ENCODE peak calls at places on chromosomes 2 and 18, in nine cellular contexts. T is foreskin fibroblast, J is Peyer's patch, W is thoracic aorta, D is body of pancreas, A is GM12865, L is fibroblast of mammary gland, C is mammary epithelial cell, S is gastrocnemius medialis. G is an unnamed sample.

GRCh38 chr2:235621736-235622135 is 127.9 kb downstream of the AGAP1 start:
- DNase-seq in A (no peak), S (no peak), W (no peak), D (no peak), J (no peak), T (no peak), L (no peak), C (no peak), G (no peak)

GRCh38 chr2:99085400-99085799 is 56.1 kb upstream of the C2orf15 start:
- DNase-seq in J (no peak), L (peak), S (no peak), A (peak), W (no peak), T (no peak), D (no peak), C (peak), G (no peak)

GRCh38 chr2:128615571-128615970 is 296.9 kb upstream of the HS6ST1 start:
- DNase-seq in D (no peak), T (no peak), W (no peak), A (no peak), L (no peak), C (no peak), J (no peak), S (no peak), G (no peak)

GRCh38 chr2:43312751-43313641 is 86.6 kb upstream of the ZFP36L2 start:
- DNase-seq in S (no peak), C (no peak), J (no peak), A (no peak), W (no peak), L (peak), T (peak), D (peak), G (peak)

GRCh38 chr2:218877891-218878290 is 2.8 kb upstream of the WNT10A start:
- DNase-seq in J (no peak), C (no peak), S (no peak), A (no peak), T (no peak), D (no peak), L (no peak), W (no peak), G (no peak)

GRCh38 chr18:55878224-55878623 is 290.2 kb upstream of the TCF4 start:
- DNase-seq in L (peak), D (no peak), J (no peak), C (peak), A (no peak), S (no peak), W (no peak), T (no peak), G (no peak)

GRCh38 chr2:239006886-239007285 is 159.0 kb downstream of the TWIST2 start:
- DNase-seq in T (peak), W (no peak), S (no peak), C (peak), L (peak), A (no peak), J (peak), D (no peak), G (no peak)

GRCh38 chr2:207331674-207332073 is 165.9 kb upstream of the KLF7 start:
- DNase-seq in D (no peak), S (no peak), J (no peak), C (no peak), A (no peak), L (no peak), W (no peak), T (no peak), G (no peak)

GRCh38 chr2:224405412-224405811 is 3.5 kb upstream of the FAM124B start:
- DNase-seq in T (no peak), D (no peak), A (peak), S (no peak), C (no peak), L (no peak), J (no peak), W (no peak), G (no peak)

GRCh38 chr2:218671077-218671653 is 637 bp downstream of the RNF25 start:
- DNase-seq in L (peak), A (no peak), D (no peak), S (no peak), T (no peak), W (no peak), C (peak), J (no peak), G (no peak)

GRCh38 chr18:13265901-13266207 is 47.3 kb downstream of the LDLRAD4 start:
- DNase-seq in J (no peak), A (no peak), D (no peak), L (no peak), W (no peak), C (no peak), T (no peak), S (no peak), G (no peak)

GRCh38 chr2:226732478-226733188 is 67.0 kb downstream of the IRS1 start:
- DNase-seq in L (no peak), A (no peak), J (no peak), S (no peak), W (no peak), C (no peak), T (no peak), D (no peak), G (no peak)

GRCh38 chr18:24544141-24544498 is 83.7 kb downstream of the HRH4 start:
- DNase-seq in J (no peak), D (no peak), S (no peak), A (peak), C (peak), W (no peak), L (peak), T (no peak), G (no peak)

GRCh38 chr2:173235947-173236803 is 118.5 kb upstream of the CDCA7 start:
- DNase-seq in T (no peak), W (no peak), A (no peak), S (no peak), J (no peak), C (no peak), L (no peak), D (no peak), G (no peak)

GRCh38 chr2:113700186-113700841 is 56.1 kb downstream of the SLC35F5 start:
- DNase-seq in D (no peak), W (no peak), C (no peak), L (no peak), J (peak), S (no peak), T (no peak), A (peak), G (no peak)

GRCh38 chr2:241273552-241273988 is 41.9 kb downstream of the HDLBP start:
- DNase-seq in A (no peak), D (no peak), T (no peak), W (no peak), J (no peak), L (no peak), S (no peak), C (no peak), G (no peak)

GRCh38 chr2:126933707-126934106 is 35.0 kb downstream of the TEX51 start:
- DNase-seq in W (no peak), D (no peak), T (no peak), C (no peak), A (no peak), J (no peak), L (no peak), S (no peak), G (no peak)

GRCh38 chr2:71575966-71576365 is 122.6 kb downstream of the DYSF start:
- DNase-seq in L (no peak), A (no peak), T (no peak), W (no peak), S (no peak), C (no peak), J (no peak), D (no peak), G (no peak)

GRCh38 chr18:48455555-48456478 is 46.6 kb upstream of the ZBTB7C start:
- DNase-seq in S (no peak), J (no peak), C (peak), T (peak), D (no peak), A (no peak), L (peak), W (no peak), G (peak)

GRCh38 chr2:119517433-119517832 is 6.8 kb downstream of the SCTR start:
- DNase-seq in D (peak), T (peak), A (peak), C (peak), W (no peak), J (peak), S (no peak), L (peak), G (no peak)

GRCh38 chr2:216142540-216142939 is 33.4 kb downstream of the XRCC5 start:
- DNase-seq in S (no peak), C (peak), L (peak), J (no peak), A (peak), D (no peak), T (peak), W (no peak), G (peak)

GRCh38 chr2:221617996-221618395 is 45.9 kb upstream of the EPHA4 start:
- DNase-seq in C (no peak), J (no peak), A (no peak), W (no peak), D (no peak), T (no peak), L (no peak), S (no peak), G (no peak)

GRCh38 chr2:118050386-118050785 is 36.5 kb upstream of the CCDC93 start:
- DNase-seq in L (no peak), C (no peak), A (no peak), S (no peak), T (no peak), D (no peak), W (no peak), J (no peak), G (no peak)

GRCh38 chr2:73208258-73208657 is 5.8 kb upstream of the SMYD5 start:
- DNase-seq in L (no peak), D (no peak), A (no peak), T (no peak), W (no peak), J (no peak), S (no peak), C (no peak), G (no peak)

GRCh38 chr2:219167997-219168396 is 1.8 kb downstream of the SLC23A3 start:
- DNase-seq in J (no peak), W (no peak), C (no peak), D (no peak), A (no peak), S (no peak), T (no peak), L (no peak), G (no peak)

GRCh38 chr2:126849054-126849453 is 49.6 kb upstream of the TEX51 start:
- DNase-seq in J (no peak), C (no peak), L (no peak), W (no peak), T (no peak), A (no peak), S (no peak), D (no peak), G (no peak)

GRCh38 chr18:73942081-73942625 is 205.5 kb downstream of the FBXO15 start:
- DNase-seq in A (no peak), S (no peak), T (no peak), C (no peak), D (no peak), L (no peak), J (no peak), W (no peak), G (no peak)

GRCh38 chr2:166647935-166648334 is 153.9 kb upstream of the SCN7A start:
- DNase-seq in S (no peak), D (no peak), W (no peak), L (no peak), J (no peak), C (no peak), A (no peak), T (no peak), G (no peak)

GRCh38 chr2:159573294-159573693 is 43.1 kb downstream of the BAZ2B start:
- DNase-seq in C (no peak), J (no peak), S (no peak), W (no peak), T (no peak), D (no peak), A (no peak), L (no peak), G (no peak)

GRCh38 chr2:181949047-181949446 is 36.6 kb upstream of the PPP1R1C start:
- DNase-seq in S (no peak), L (peak), J (no peak), C (peak), T (peak), A (no peak), W (no peak), D (no peak), G (peak)

GRCh38 chr18:79863946-79864725 is 66.4 kb downstream of the KCNG2 start:
- DNase-seq in L (no peak), J (peak), S (no peak), A (no peak), C (no peak), W (no peak), D (no peak), T (no peak), G (no peak)

GRCh38 chr18:55501594-55502345 is 86.2 kb downstream of the TCF4 start:
- DNase-seq in S (no peak), D (no peak), L (no peak), T (no peak), C (peak), J (no peak), A (no peak), W (no peak), G (no peak)

GRCh38 chr2:16525265-16525887 is 140.3 kb downstream of the CYRIA start:
- DNase-seq in W (no peak), A (peak), L (peak), C (peak), J (no peak), S (no peak), T (no peak), D (no peak), G (no peak)

GRCh38 chr18:11387880-11388279 is 221.5 kb upstream of the SLC35G4 start:
- DNase-seq in T (peak), S (peak), D (peak), A (peak), W (peak), L (peak), C (peak), J (peak), G (no peak)

GRCh38 chr2:121832372-121832771 is 76.9 kb downstream of the TSN start:
- DNase-seq in J (no peak), W (no peak), L (no peak), C (no peak), A (no peak), S (no peak), T (no peak), D (no peak), G (no peak)

GRCh38 chr2:182761903-182762302 is 45.8 kb downstream of the DNAJC10 start:
- DNase-seq in D (no peak), C (no peak), T (peak), S (no peak), L (peak), W (no peak), A (no peak), J (no peak), G (peak)

GRCh38 chr2:141021611-141022010 is 1109.2 kb downstream of the LRP1B start:
- DNase-seq in W (no peak), J (no peak), A (no peak), C (no peak), T (no peak), D (no peak), L (peak), S (no peak), G (no peak)

GRCh38 chr2:126220336-126220735 is 435.6 kb upstream of the GYPC start:
- DNase-seq in W (no peak), S (no peak), C (no peak), J (no peak), D (no peak), T (no peak), A (no peak), L (peak), G (no peak)

GRCh38 chr2:44716131-44716530 is 225.4 kb upstream of the SIX3 start:
- DNase-seq in C (no peak), J (no peak), T (peak), A (no peak), D (no peak), S (no peak), L (peak), W (no peak), G (no peak)

GRCh38 chr2:10007440-10007839 is 35.9 kb upstream of the KLF11 start:
- DNase-seq in L (no peak), S (no peak), T (no peak), D (no peak), J (peak), C (no peak), W (no peak), A (no peak), G (no peak)

GRCh38 chr2:54457326-54458023 is 1.3 kb downstream of the SPTBN1 start:
- DNase-seq in D (no peak), L (peak), A (no peak), C (peak), T (no peak), S (no peak), W (no peak), J (no peak), G (no peak)

GRCh38 chr2:54454548-54454921 is 1.6 kb upstream of the SPTBN1 start:
- DNase-seq in J (no peak), S (no peak), W (no peak), C (no peak), L (no peak), D (no peak), T (no peak), A (no peak), G (no peak)

GRCh38 chr2:54456526-54457325 is 599 bp downstream of the SPTBN1 start:
- DNase-seq in S (no peak), L (peak), T (peak), W (no peak), A (no peak), C (peak), D (peak), J (no peak), G (no peak)

GRCh38 chr2:54454922-54455583 is 1.1 kb upstream of the SPTBN1 start:
- DNase-seq in W (no peak), L (no peak), C (peak), A (no peak), T (no peak), J (no peak), D (peak), S (no peak), G (no peak)

DNA sequence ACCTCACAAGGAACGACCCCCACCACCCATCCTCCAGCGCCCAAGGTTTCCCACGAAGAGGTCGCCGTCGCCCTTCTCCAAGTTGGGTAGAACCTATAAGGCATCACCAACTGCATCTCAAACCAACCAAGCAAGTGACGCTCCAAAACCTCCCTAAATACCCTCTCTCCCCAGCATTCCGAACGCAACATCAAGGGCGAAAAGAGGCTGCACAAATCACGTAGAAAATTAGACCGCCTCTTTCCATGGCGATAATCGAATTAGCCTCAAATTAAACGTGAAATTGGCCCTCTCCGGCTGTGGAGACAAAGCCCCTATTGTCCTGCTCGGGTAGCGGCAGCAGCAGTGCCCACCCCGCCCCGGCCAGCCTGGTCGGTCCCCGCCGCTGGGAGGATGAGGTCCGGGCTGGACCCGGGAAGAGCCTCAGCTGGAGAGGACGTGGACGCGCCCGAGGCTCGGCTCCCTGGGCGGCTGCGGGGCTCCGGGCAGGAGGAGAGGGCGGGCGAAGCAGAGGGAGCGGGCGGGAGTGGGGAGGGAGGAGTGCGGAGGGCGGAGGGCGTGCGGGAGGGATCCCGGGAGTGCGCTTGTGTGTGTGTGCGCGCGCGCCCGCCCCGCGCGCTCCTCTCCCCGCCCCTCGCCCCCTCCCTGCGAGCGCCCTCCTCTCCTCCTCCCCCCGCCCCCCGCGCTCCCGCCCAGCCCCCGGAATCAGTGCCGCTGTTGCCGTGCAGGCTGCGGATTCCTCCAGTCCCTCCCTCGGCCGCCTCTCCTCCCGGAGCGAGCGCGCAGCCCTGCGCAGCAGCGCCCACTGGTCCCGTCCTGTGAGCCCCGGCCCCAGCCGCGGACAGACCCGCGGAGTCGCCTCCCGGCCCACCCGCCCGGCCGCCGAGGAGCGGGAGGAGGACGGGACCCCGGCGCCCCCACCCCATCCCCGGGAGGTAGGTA is at the start of gene SPTBN1:
- DNase-seq in W (peak), A (no peak), T (peak), L (peak), S (peak), D (peak), J (peak), C (peak), G (peak)
- H3K4me3 ChIP-seq in W (peak), A (peak), T (peak), L (peak), S (peak), D (peak), J (peak), C (peak), G (peak)

GRCh38 chr2:230411484-230412368 is 4.3 kb upstream of the SP100 start:
- DNase-seq in L (peak), C (peak), S (no peak), D (peak), W (no peak), J (peak), T (peak), A (peak), G (peak)
- TF ChIP-seq CTCF in L (no peak), C (no peak), S (no peak), D (no peak), W (no peak), J (no peak), T (no peak), A (no peak), G (no peak)

GRCh38 chr18:77073336-77074093 is 59.1 kb downstream of the MBP start:
- DNase-seq in A (no peak), T (no peak), J (no peak), D (no peak), C (no peak), L (no peak), W (no peak), S (no peak), G (no peak)
- H3K4me3 ChIP-seq in A (no peak), T (no peak), J (no peak), D (no peak), C (no peak), L (no peak), W (no peak), S (no peak), G (no peak)

GRCh38 chr2:97748397-97748796 is 35.0 kb downstream of the ZAP70 start:
- DNase-seq in C (no peak), W (no peak), S (no peak), T (no peak), D (no peak), J (peak), A (peak), L (peak), G (no peak)
- TF ChIP-seq CTCF in C (peak), W (no peak), S (no peak), T (no peak), D (no peak), J (peak), A (peak), L (peak), G (peak)

GRCh38 chr2:26043862-26044736 is 10.2 kb downstream of the RAB10 start:
- DNase-seq in S (peak), L (peak), D (peak), A (peak), J (peak), W (no peak), T (peak), C (peak), G (no peak)

GRCh38 chr2:26039603-26040367 is 5.9 kb downstream of the RAB10 start:
- DNase-seq in J (no peak), A (no peak), C (no peak), D (no peak), T (no peak), L (no peak), S (no peak), W (no peak), G (no peak)

GRCh38 chr2:26048791-26049190 is 14.9 kb downstream of the RAB10 start:
- DNase-seq in C (no peak), W (no peak), L (no peak), S (no peak), T (no peak), J (no peak), D (no peak), A (no peak), G (no peak)

DNA sequence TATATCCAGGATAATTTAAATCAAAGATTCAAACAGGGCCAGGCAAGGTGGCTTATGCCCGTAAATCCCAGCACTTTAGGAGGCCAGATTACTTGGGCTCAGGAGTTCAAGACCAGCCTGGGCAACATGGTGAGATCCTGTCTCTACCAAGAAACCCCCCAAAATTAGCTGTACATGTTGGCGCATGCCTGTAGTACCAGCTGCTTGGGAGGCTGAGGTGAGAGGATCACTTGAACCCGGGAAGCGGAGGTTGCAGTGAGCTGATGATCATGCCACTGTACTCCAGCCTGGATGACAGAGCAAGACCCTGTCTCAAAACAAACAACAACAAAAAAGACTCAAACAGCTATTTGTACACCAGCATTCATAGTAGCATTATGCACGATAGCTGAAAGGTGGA is 9.2 kb downstream of the RAB10 start:
- DNase-seq in C (no peak), S (no peak), W (no peak), L (no peak), T (no peak), J (no peak), D (no peak), A (no peak), G (no peak)
- H3K4me3 ChIP-seq in C (no peak), S (no peak), W (no peak), L (no peak), T (no peak), J (no peak), D (no peak), A (no peak), G (no peak)